ENCODE peak calls at places on chromosomes 7 and 10, in four cellular contexts. F is WERI-Rb-1, X is upper lobe of right lung, A is cardiac fibroblast. O is an unnamed sample.

GRCh38 chr10:122487231-122487765 is 25.9 kb downstream of the HTRA1 start:
- DNase-seq in X (peak), A (no peak), F (peak), O (no peak)

GRCh38 chr7:25171071-25171470 is 46.0 kb upstream of the CYCS start:
- DNase-seq in X (no peak), A (no peak), F (no peak), O (no peak)

GRCh38 chr7:66366701-66367100 is 161.6 kb downstream of the TPST1 start:
- DNase-seq in X (no peak), A (no peak), F (no peak), O (no peak)

GRCh38 chr7:155947051-155947450 is 134.8 kb upstream of the SHH start:
- DNase-seq in A (peak), F (no peak), X (no peak), O (no peak)

GRCh38 chr10:1536341-1536740 is 201.0 kb downstream of the ADARB2 start:
- DNase-seq in A (no peak), X (no peak), F (no peak), O (no peak)

GRCh38 chr10:129915526-129916378 is 48.3 kb downstream of the EBF3 start:
- DNase-seq in X (peak), A (no peak), F (no peak), O (no peak)

GRCh38 chr7:155803418-155804376 is 8.6 kb downstream of the SHH start:
- DNase-seq in F (no peak), X (peak), A (no peak), O (peak)

GRCh38 chr10:115004236-115004862 is 66.4 kb downstream of the TRUB1 start:
- DNase-seq in A (no peak), F (no peak), X (no peak), O (no peak)

DNA sequence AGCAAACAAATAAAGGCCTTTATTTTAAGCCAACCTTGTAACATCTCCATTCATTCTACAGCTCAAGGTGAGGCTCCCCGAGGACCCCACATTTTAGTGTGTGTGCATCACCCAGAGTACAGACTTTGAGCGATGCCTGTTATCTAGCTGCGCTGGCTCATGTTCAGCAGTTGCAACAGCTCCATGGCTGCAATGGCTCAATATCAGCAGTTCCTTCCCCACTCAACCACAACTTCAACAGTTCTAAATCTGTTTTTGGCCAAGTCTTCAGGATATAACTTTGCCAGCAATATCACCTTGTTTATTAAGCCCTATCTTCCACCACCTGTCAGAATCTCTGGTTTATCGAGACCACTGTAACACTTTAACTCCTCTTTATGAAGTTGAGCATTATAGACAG is 95.8 kb downstream of the WNT2 start:
- DNase-seq in F (no peak), A (peak), X (no peak), O (no peak)
- TF ChIP-seq CTCF in F (no peak), A (no peak), X (no peak), O (no peak)

GRCh38 chr10:73910401-73910763 is 550 bp upstream of the PLAU start:
- DNase-seq in F (peak), X (no peak), A (no peak), O (peak)
- TF ChIP-seq CTCF in F (peak), X (no peak), A (no peak), O (no peak)

DNA sequence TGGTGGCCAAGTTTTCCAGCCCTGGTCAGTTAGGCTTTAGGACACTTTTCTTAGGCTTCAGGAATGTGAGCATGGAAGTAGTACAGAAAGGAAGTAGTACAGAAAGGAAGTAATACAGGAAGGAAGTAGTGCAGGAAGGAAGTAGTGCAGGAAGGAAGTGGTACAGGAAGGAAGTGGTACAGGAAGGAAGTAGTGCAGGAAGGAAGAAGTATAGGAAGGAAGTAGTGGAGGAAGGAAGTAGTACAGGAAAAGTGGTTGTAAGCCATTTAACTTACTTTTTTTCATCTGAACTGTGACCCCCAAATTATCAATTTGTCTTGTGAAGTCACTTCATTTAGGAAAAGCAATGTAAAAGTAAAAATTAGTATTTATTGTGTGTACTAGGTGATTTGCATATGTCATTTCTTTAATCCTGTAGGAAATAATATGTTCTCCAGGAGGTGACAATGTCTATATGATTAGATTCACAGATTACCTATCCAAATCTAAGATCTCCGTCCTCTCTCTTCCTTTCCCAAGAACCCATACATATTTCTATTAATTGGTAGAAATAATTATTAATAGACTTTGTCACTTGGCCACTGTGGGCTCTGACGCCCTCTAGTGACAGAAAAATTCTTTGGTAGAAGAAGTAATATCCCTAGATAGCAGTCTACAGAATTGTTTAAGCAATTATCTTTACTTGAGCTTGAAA is 3.9 kb upstream of the FAS start:
- DNase-seq in X (no peak), A (peak), F (peak), O (peak)
- TF ChIP-seq CTCF in X (peak), A (peak), F (peak), O (peak)

GRCh38 chr10:70140297-70140696 is 6.2 kb downstream of the TYSND1 start:
- DNase-seq in F (no peak), X (no peak), A (no peak), O (no peak)

GRCh38 chr10:70139997-70140250 is 6.6 kb downstream of the TYSND1 start:
- DNase-seq in A (no peak), X (no peak), F (no peak), O (no peak)

GRCh38 chr10:70137927-70138883 is 5.6 kb upstream of the AIFM2 start:
- DNase-seq in F (no peak), A (no peak), X (no peak), O (no peak)

GRCh38 chr10:70137135-70137534 is 4.5 kb upstream of the AIFM2 start:
- DNase-seq in F (no peak), A (no peak), X (no peak), O (no peak)

GRCh38 chr10:70139151-70139996 is 6.7 kb upstream of the AIFM2 start:
- DNase-seq in X (no peak), F (no peak), A (no peak), O (no peak)
- TF ChIP-seq CTCF in X (no peak), F (no peak), A (no peak), O (no peak)

O was measured in Calu3.